ENCODE peak calls at places on chromosomes 11 and 22, in six cellular contexts. Y, G, L, M, B and T are unnamed samples.

GRCh38 chr22:49608228-49608627 is 219.4 kb downstream of the BRD1 start:
- DNase-seq in B (no peak), G (no peak), Y (no peak), M (no peak), L (no peak), T (no peak)

GRCh38 chr11:117828641-117829368 is 4.3 kb upstream of the FXYD2 start:
- DNase-seq in B (peak; percentile 47), M (peak; percentile 35), G (peak; percentile 80), Y (peak; percentile 79), L (peak; percentile 30), T (peak; percentile 84)

GRCh38 chr22:35205141-35205775 is 52.0 kb upstream of the HMGXB4 start:
- DNase-seq in Y (no peak), L (no peak), M (no peak), B (no peak), G (no peak), T (no peak)

GRCh38 chr22:28670691-28671261 is 8.9 kb downstream of the TTC28 start:
- DNase-seq in M (no peak), G (no peak), B (no peak), L (no peak), Y (no peak), T (no peak)

GRCh38 chr22:41826001-41826400 is 6.9 kb upstream of the SREBF2 start:
- DNase-seq in M (no peak), Y (no peak), L (no peak), B (no peak), G (no peak), T (no peak)

GRCh38 chr11:16782226-16782919 is 43.9 kb downstream of the C11orf58 start:
- DNase-seq in G (no peak), M (no peak), B (no peak), L (no peak), Y (no peak), T (no peak)

GRCh38 chr11:124863137-124863825 is 2.0 kb upstream of the ROBO3 start:
- DNase-seq in Y (peak; percentile 61), B (no peak), M (no peak), L (no peak), G (peak; percentile 58), T (no peak)

GRCh38 chr11:16739326-16739875 is 954 bp downstream of the C11orf58 start:
- DNase-seq in B (no peak), L (peak; percentile 25), M (no peak), Y (no peak), G (no peak), T (no peak)

GRCh38 chr11:124535552-124536232 is 7.8 kb downstream of the OR8B12 start:
- DNase-seq in B (no peak), L (no peak), M (no peak), Y (peak; percentile 45), G (no peak), T (no peak)

GRCh38 chr11:123924027-123924426 is 15.4 kb upstream of the OR4D5 start:
- DNase-seq in Y (no peak), L (no peak), G (no peak), M (no peak), B (no peak), T (no peak)

GRCh38 chr11:57483570-57483934 is 23.2 kb downstream of the RTN4RL2 start:
- DNase-seq in L (no peak), G (no peak), B (no peak), M (no peak), Y (no peak), T (no peak)

GRCh38 chr11:61390161-61390560 is 2.2 kb upstream of the TMEM216 start:
- DNase-seq in M (no peak), Y (no peak), L (no peak), B (no peak), G (no peak), T (no peak)

GRCh38 chr11:110184466-110184865 is 91.3 kb downstream of the ZC3H12C start:
- DNase-seq in B (no peak), G (no peak), M (no peak), Y (no peak), L (no peak), T (no peak)

GRCh38 chr22:50498322-50498861 is 9.1 kb downstream of the LMF2 start:
- DNase-seq in G (peak; percentile 89), B (peak; percentile 72), L (peak; percentile 65), M (peak; percentile 88), Y (peak; percentile 49), T (peak; percentile 72)

GRCh38 chr11:109371444-109372176 is 50.4 kb upstream of the C11orf87 start:
- DNase-seq in G (no peak), B (no peak), L (no peak), Y (no peak), M (no peak), T (no peak)

GRCh38 chr11:1201395-1202153 is 21.3 kb upstream of the MUC5B start:
- DNase-seq in B (no peak), G (no peak), M (no peak), L (no peak), Y (no peak), T (no peak)

GRCh38 chr11:67795746-67796145 is 121.3 kb upstream of the ALDH3B2 start:
- DNase-seq in L (no peak), M (no peak), B (no peak), G (no peak), Y (no peak), T (no peak)

GRCh38 chr11:117900144-117900651 is 23.7 kb upstream of the FXYD6 start:
- DNase-seq in Y (no peak), L (no peak), G (peak; percentile 56), B (no peak), M (no peak), T (no peak)

GRCh38 chr11:123409456-123409801 is 20.6 kb upstream of the GRAMD1B start:
- DNase-seq in B (no peak), Y (no peak), M (no peak), L (no peak), G (no peak), T (no peak)

GRCh38 chr11:61911124-61911700 is 6.2 kb downstream of the RAB3IL1 start:
- DNase-seq in G (no peak), Y (no peak), L (no peak), M (no peak), B (no peak), T (no peak)

GRCh38 chr11:134361661-134362060 is 29.9 kb downstream of the GLB1L2 start:
- DNase-seq in B (no peak), L (no peak), M (no peak), Y (no peak), G (no peak), T (no peak)

GRCh38 chr11:96426356-96427103 is 36.7 kb downstream of the JRKL start:
- DNase-seq in M (no peak), L (peak; percentile 10), B (no peak), G (no peak), Y (no peak), T (no peak)

GRCh38 chr11:63761870-63762661 is 6.5 kb downstream of the ZFTA start:
- DNase-seq in M (peak; percentile 32), G (no peak), Y (peak; percentile 37), L (no peak), B (no peak), T (no peak)

GRCh38 chr11:134139873-134140331 is 71.0 kb downstream of the JAM3 start:
- DNase-seq in M (peak; percentile 61), Y (peak; percentile 40), G (peak; percentile 77), B (peak; percentile 19), L (peak; percentile 8), T (peak; percentile 75)

GRCh38 chr11:96607890-96608558 is 218.2 kb downstream of the JRKL start:
- DNase-seq in B (no peak), L (no peak), Y (no peak), G (no peak), M (no peak), T (no peak)

GRCh38 chr22:23098718-23099524 is 28.6 kb downstream of the GNAZ start:
- DNase-seq in Y (peak; percentile 38), L (no peak), M (peak; percentile 32), B (no peak), G (peak; percentile 55), T (no peak)

GRCh38 chr11:15185021-15185420 is 70.3 kb downstream of the INSC start:
- DNase-seq in Y (no peak), G (no peak), B (no peak), M (no peak), L (no peak), T (no peak)

GRCh38 chr11:27158763-27159679 is 118.4 kb downstream of the BBOX1 start:
- DNase-seq in M (peak; percentile 61), Y (peak; percentile 30), L (peak; percentile 80), B (peak; percentile 40), G (peak; percentile 72), T (no peak)

GRCh38 chr22:47147572-47147971 is 385.1 kb downstream of the TBC1D22A start:
- DNase-seq in G (no peak), B (no peak), Y (no peak), L (no peak), M (no peak), T (no peak)

GRCh38 chr11:1701041-1701807 is 4.2 kb downstream of the KRTAP5-6 start:
- DNase-seq in G (peak; percentile 38), B (no peak), L (no peak), Y (no peak), M (peak; percentile 12), T (no peak)

GRCh38 chr11:74671520-74672196 is 59.6 kb downstream of the CHRDL2 start:
- DNase-seq in B (no peak), M (peak; percentile 12), G (no peak), L (no peak), Y (no peak), T (no peak)

GRCh38 chr22:40202225-40202944 is 24.7 kb downstream of the TNRC6B start:
- DNase-seq in M (no peak), Y (no peak), B (no peak), G (no peak), L (no peak), T (no peak)
- H3K4me3 ChIP-seq in M (no peak overlapping the region), Y (no peak overlapping the region), B (no peak overlapping the region), G (no peak overlapping the region), L (no peak overlapping the region), T (no peak overlapping the region)

GRCh38 chr11:9688716-9689511 is 25.0 kb downstream of the SWAP70 start:
- DNase-seq in B (peak; percentile 2), L (no peak), M (no peak), Y (no peak), G (peak; percentile 66), T (no peak)
- H3K4me1 ChIP-seq in B (no peaks in the 10 kb centered on the region), L (peaks cover 34% of the 10 kb centered on the region), M (no peaks in the 10 kb centered on the region), Y (peaks cover 7% of the 10 kb centered on the region), G (peaks cover 27% of the 10 kb centered on the region), T (peaks cover 27% of the 10 kb centered on the region)

GRCh38 chr11:76686261-76687079 is 15.9 kb upstream of the LRRC32 start:
- DNase-seq in B (no peak), L (no peak), M (no peak), Y (no peak), G (no peak), T (no peak)
- H3K4me3 ChIP-seq in B (no peak overlapping the region), L (no peak overlapping the region), M (no peak overlapping the region), Y (no peak overlapping the region), G (peak overlapping the region; percentile 34), T (no peak overlapping the region)

GRCh38 chr22:36356708-36357694 is 30.8 kb downstream of the MYH9 start:
- DNase-seq in L (no peak), G (no peak), Y (no peak), B (no peak), M (no peak), T (no peak)

GRCh38 chr22:36359172-36359973 is 28.4 kb downstream of the MYH9 start:
- DNase-seq in G (no peak), L (no peak), M (no peak), B (no peak), Y (no peak), T (no peak)

GRCh38 chr22:36360011-36360410 is 27.8 kb downstream of the MYH9 start:
- DNase-seq in G (no peak), Y (no peak), L (no peak), B (no peak), M (no peak), T (no peak)

GRCh38 chr22:36360871-36361383 is 26.8 kb downstream of the MYH9 start:
- DNase-seq in L (no peak), Y (no peak), G (no peak), B (peak; percentile 76), M (no peak), T (no peak)

GRCh38 chr22:36358533-36359171 is 29.1 kb downstream of the MYH9 start:
- DNase-seq in L (no peak), G (no peak), Y (no peak), M (no peak), B (no peak), T (no peak)
- H3K4me1 ChIP-seq in L (peaks cover 99% of the 10 kb centered on the region), G (peaks cover 69% of the 10 kb centered on the region), Y (peaks cover 61% of the 10 kb centered on the region), M (peaks cover 34% of the 10 kb centered on the region), B (peaks cover 68% of the 10 kb centered on the region), T (peaks cover 100% of the 10 kb centered on the region)